ENCODE peak calls at places on chromosome 17, in ten cellular contexts. N, G, M, P, I, C, Z, W, Q and Y are unnamed samples.
A peak's percentile ranks its signal among the peaks of the same experiment; 100 is the strongest.

GRCh38 chr17:2084129-2084765 is 29.3 kb downstream of the HIC1 start:
- DNase-seq in I (no peak), P (no peak), Q (no peak), W (peak; percentile 65), Z (no peak), N (peak; percentile 36), G (peak; percentile 48), C (peak; percentile 84), M (peak; percentile 41), Y (peak; percentile 70)

GRCh38 chr17:50903604-50904521 is 37.7 kb upstream of the TOB1 start:
- DNase-seq in G (peak; percentile 15), I (no peak), M (peak; percentile 53), Q (peak; percentile 74), C (peak; percentile 10), N (peak; percentile 84), P (no peak), Z (no peak), W (no peak), Y (no peak)

GRCh38 chr17:67765623-67766022 is 47.9 kb downstream of the NOL11 start:
- DNase-seq in P (no peak), G (no peak), M (no peak), C (no peak), Q (no peak), Z (no peak), I (no peak), N (no peak), W (no peak), Y (no peak)

GRCh38 chr17:47731396-47731795 is 1.6 kb upstream of the TBX21 start:
- DNase-seq in I (no peak), Z (no peak), G (no peak), C (no peak), N (no peak), P (no peak), M (no peak), W (no peak), Q (no peak), Y (no peak)

GRCh38 chr17:1907818-1908698 is 78.3 kb downstream of the RPA1 start:
- DNase-seq in Q (peak; percentile 17), G (peak; percentile 64), Z (no peak), C (peak; percentile 33), P (peak; percentile 38), M (no peak), I (peak; percentile 72), W (no peak), N (no peak), Y (no peak)

GRCh38 chr17:69978056-69978646 is 96.9 kb upstream of the KCNJ16 start:
- DNase-seq in Z (no peak), Q (no peak), P (no peak), W (no peak), M (no peak), G (no peak), C (no peak), N (peak; percentile 45), I (no peak), Y (no peak)

GRCh38 chr17:1552911-1553310 is 9.7 kb downstream of the PITPNA start:
- DNase-seq in Q (no peak), P (no peak), I (no peak), Z (no peak), N (no peak), M (no peak), G (no peak), W (no peak), C (no peak), Y (no peak)

GRCh38 chr17:66143657-66144282 is 48.2 kb downstream of the CEP112 start:
- DNase-seq in I (no peak), G (no peak), M (no peak), P (no peak), Q (no peak), Z (no peak), C (no peak), W (no peak), N (no peak), Y (no peak)

GRCh38 chr17:39165844-39166349 is at the start of gene ARL5C:
- DNase-seq in I (no peak), N (no peak), Q (no peak), Z (no peak), W (no peak), C (no peak), M (no peak), G (no peak), P (no peak), Y (no peak)

GRCh38 chr17:45905812-45906211 is 11.5 kb downstream of the MAPT start:
- DNase-seq in Z (no peak), C (no peak), N (no peak), W (no peak), I (no peak), G (no peak), M (peak; percentile 35), P (no peak), Q (no peak), Y (no peak)

GRCh38 chr17:39791296-39791992 is 53.7 kb downstream of the GRB7 start:
- DNase-seq in P (no peak), N (no peak), W (no peak), Q (peak; percentile 78), I (peak; percentile 26), C (no peak), M (no peak), G (no peak), Z (no peak), Y (no peak)

GRCh38 chr17:72143245-72143644 is 22.4 kb downstream of the SOX9 start:
- DNase-seq in Z (no peak), Q (no peak), I (no peak), C (no peak), G (no peak), N (no peak), P (no peak), M (no peak), W (no peak), Y (no peak)
- TF ChIP-seq CTCF in Z (no peak), Q (no peak), I (no peak), C (no peak), G (no peak), N (no peak), P (no peak), M (no peak), W (no peak), Y (no peak)

DNA sequence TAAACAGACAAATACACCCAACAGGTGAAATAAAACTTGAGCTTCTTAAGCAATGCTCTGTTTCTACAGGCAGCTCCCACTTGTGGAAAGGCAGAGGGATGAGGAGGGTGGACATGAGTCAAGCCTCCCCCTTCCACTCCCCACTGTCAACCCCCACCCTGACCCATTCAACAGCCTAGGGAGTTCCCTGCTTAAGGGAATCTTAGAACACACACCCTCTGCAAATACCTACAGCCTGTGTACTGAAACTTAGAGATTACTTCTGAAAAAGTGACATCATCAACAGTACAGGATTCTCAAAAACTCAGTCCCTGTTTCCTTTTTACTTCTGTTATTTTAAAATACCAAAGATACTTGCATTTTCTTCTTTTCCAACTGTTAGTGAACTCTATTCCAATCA is 345.4 kb downstream of the SOX9 start:
- DNase-seq in N (peak; percentile 95), M (no peak), I (no peak), G (peak; percentile 42), W (no peak), C (peak; percentile 55), Q (no peak), P (no peak), Z (no peak), Y (peak; percentile 55)
- TF ChIP-seq CTCF in N (no peak), M (no peak), I (no peak), G (no peak), W (no peak), C (no peak), Q (no peak), P (no peak), Z (no peak), Y (peak; percentile 42)

GRCh38 chr17:3695129-3695722 is 729 bp downstream of the P2RX5 start:
- DNase-seq in I (no peak), N (no peak), P (peak; percentile 42), G (no peak), Z (no peak), Q (peak; percentile 18), C (no peak), M (no peak), W (no peak), Y (no peak)
- TF ChIP-seq CTCF in I (no peak), N (no peak), P (no peak), G (no peak), Z (no peak), Q (no peak), C (no peak), M (no peak), W (no peak), Y (no peak)

GRCh38 chr17:77644181-77644972 is 314.1 kb upstream of the TNRC6C start:
- DNase-seq in Q (no peak), I (no peak), W (no peak), N (no peak), Z (no peak), C (no peak), P (no peak), M (no peak), G (no peak), Y (no peak)

GRCh38 chr17:77647531-77647930 is 311.0 kb upstream of the TNRC6C start:
- DNase-seq in P (no peak), Q (no peak), Z (no peak), G (no peak), W (no peak), N (no peak), I (no peak), M (no peak), C (no peak), Y (no peak)

GRCh38 chr17:77641718-77642117 is 316.8 kb upstream of the TNRC6C start:
- DNase-seq in N (no peak), C (no peak), W (no peak), Q (no peak), M (no peak), Z (no peak), I (no peak), G (no peak), P (no peak), Y (no peak)

GRCh38 chr17:77645441-77646430 is 312.8 kb upstream of the TNRC6C start:
- DNase-seq in W (no peak), C (peak; percentile 24), I (peak; percentile 32), N (no peak), Z (peak; percentile 89), P (no peak), M (no peak), G (peak; percentile 60), Q (peak; percentile 86), Y (no peak)

DNA sequence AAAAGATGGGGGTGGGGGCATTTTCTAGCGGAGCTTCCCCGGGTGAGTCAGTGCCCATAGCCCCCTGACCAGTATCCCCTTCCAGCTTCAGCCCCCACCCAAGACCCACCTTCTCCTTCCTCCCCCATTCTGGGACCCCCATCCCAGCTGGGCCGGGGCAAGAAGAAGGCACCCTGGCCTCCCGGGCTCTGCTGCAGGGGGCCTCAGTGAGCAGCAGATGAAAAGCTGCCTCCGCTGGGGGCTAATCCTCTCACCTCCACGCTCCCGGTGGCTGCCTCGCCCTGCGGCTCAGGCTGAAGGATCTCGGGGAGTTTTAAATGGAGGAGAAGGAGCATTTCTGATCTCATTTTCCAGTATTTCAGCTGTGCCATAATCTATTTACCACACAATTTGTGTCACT is 313.5 kb upstream of the TNRC6C start:
- DNase-seq in Z (peak; percentile 50), W (no peak), G (no peak), C (no peak), P (no peak), N (no peak), I (peak; percentile 44), M (no peak), Q (peak; percentile 67), Y (no peak)
- TF ChIP-seq CTCF in Z (peak; percentile 39), W (no peak), G (peak; percentile 22), C (no peak), P (no peak), N (no peak), I (peak; percentile 50), M (peak; percentile 42), Q (peak; percentile 56), Y (no peak)

GRCh38 chr17:62187681-62188080 is 122.6 kb upstream of the MED13 start:
- DNase-seq in G (peak; percentile 46), W (no peak), Z (no peak), C (no peak), I (no peak), M (no peak), P (no peak), Q (no peak), N (peak; percentile 55), Y (peak; percentile 52)
- TF ChIP-seq CTCF in G (no peak), W (no peak), Z (no peak), C (no peak), I (no peak), M (no peak), P (no peak), Q (no peak), N (no peak), Y (no peak)